ENCODE peak calls at places on chromosomes 7 and 10, in eight cellular contexts. Y is GM06990, P is left ventricle myocardium inferior, F is heart right ventricle, E is tibial artery, G is colonic mucosa, V is left lung, S is fibroblast of lung. H is an unnamed sample.

GRCh38 chr7:94656925-94657731 is 1.2 kb upstream of the SGCE start:
- DNase-seq in E (no peak), F (no peak), G (peak; percentile 24), P (no peak), S (peak; percentile 41), Y (peak; percentile 56), V (peak; percentile 37), H (no peak)

GRCh38 chr10:46518028-46518725 is 38.3 kb downstream of the GPRIN2 start:
- DNase-seq in P (no peak), F (no peak), Y (no peak), G (peak; percentile 16), E (no peak), V (no peak), S (no peak), H (no peak)

GRCh38 chr7:70035955-70036354 is 437.7 kb downstream of the AUTS2 start:
- DNase-seq in V (peak; percentile 76), S (no peak), E (no peak), F (no peak), G (no peak), Y (no peak), P (no peak), H (no peak)

GRCh38 chr7:41915861-41916260 is 213.0 kb upstream of the INHBA start:
- DNase-seq in G (no peak), Y (no peak), P (no peak), F (no peak), E (no peak), V (no peak), S (peak; percentile 36), H (no peak)

GRCh38 chr10:77236700-77237099 is 400.9 kb downstream of the KCNMA1 start:
- DNase-seq in V (no peak), E (no peak), Y (no peak), P (no peak), S (peak; percentile 66), F (no peak), G (no peak), H (no peak)

GRCh38 chr7:17989546-17989945 is 38.1 kb downstream of the PRPS1L1 start:
- DNase-seq in S (peak; percentile 59), Y (no peak), P (no peak), G (peak; percentile 60), E (no peak), V (no peak), F (no peak), H (no peak)

GRCh38 chr10:96570512-96570911 is 16.3 kb downstream of the TM9SF3 start:
- DNase-seq in S (no peak), Y (no peak), P (no peak), G (no peak), F (no peak), E (no peak), V (no peak), H (no peak)

GRCh38 chr7:44391746-44392617 is 66.6 kb upstream of the CAMK2B start:
- DNase-seq in F (no peak), P (no peak), G (peak; percentile 13), S (no peak), E (peak; percentile 49), Y (no peak), V (no peak), H (no peak)

GRCh38 chr7:53428045-53428444 is 392.6 kb downstream of the POM121L12 start:
- DNase-seq in P (no peak), Y (no peak), E (no peak), S (no peak), G (no peak), F (no peak), V (no peak), H (no peak)

GRCh38 chr10:91883549-91884542 is 25.4 kb downstream of the FGFBP3 start:
- DNase-seq in Y (no peak), S (peak; percentile 80), F (peak; percentile 23), P (peak; percentile 27), G (no peak), E (peak; percentile 82), V (no peak), H (no peak)

GRCh38 chr7:140506788-140507464 is 27.6 kb upstream of the MKRN1 start:
- DNase-seq in V (no peak), S (peak; percentile 65), Y (no peak), P (peak; percentile 61), F (peak; percentile 71), G (no peak), E (peak; percentile 80), H (no peak)

GRCh38 chr7:80428161-80429054 is 83.5 kb downstream of the GNAT3 start:
- DNase-seq in S (peak; percentile 64), E (no peak), F (peak; percentile 47), V (no peak), Y (no peak), P (no peak), G (peak; percentile 24), H (no peak)

GRCh38 chr10:111233439-111233838 is 156.6 kb downstream of the ADRA2A start:
- DNase-seq in G (no peak), S (no peak), E (no peak), P (no peak), F (no peak), Y (no peak), V (no peak), H (no peak)

GRCh38 chr7:116211006-116211912 is 920 bp downstream of the TES start:
- DNase-seq in E (peak; percentile 91), S (peak; percentile 93), P (peak; percentile 67), Y (peak; percentile 71), F (peak; percentile 78), G (peak; percentile 93), V (peak; percentile 88), H (peak; percentile 64)

GRCh38 chr7:116213361-116214155 is 3.2 kb downstream of the TES start:
- DNase-seq in V (no peak), E (no peak), S (peak; percentile 52), Y (no peak), G (no peak), P (no peak), F (peak; percentile 66), H (no peak)

GRCh38 chr7:116211913-116212596 is 1.7 kb downstream of the TES start:
- DNase-seq in G (no peak), E (no peak), V (no peak), P (no peak), S (no peak), Y (no peak), F (no peak), H (no peak)

GRCh38 chr7:116214921-116215320 is 4.6 kb downstream of the TES start:
- DNase-seq in P (no peak), E (no peak), F (no peak), G (no peak), V (no peak), S (no peak), Y (no peak), H (no peak)

GRCh38 chr7:116212859-116213258 is 2.5 kb downstream of the TES start:
- DNase-seq in P (no peak), V (no peak), G (no peak), Y (no peak), E (no peak), F (no peak), S (no peak), H (no peak)
- H3K4me3 ChIP-seq in P (peak overlapping the region; percentile 85), V (peak overlapping the region; percentile 51), G (no peak overlapping the region), Y (peak overlapping the region; percentile 84), E (peak overlapping the region; percentile 80), F (no peak overlapping the region), S (peak overlapping the region; percentile 74), H (peak overlapping the region; percentile 94)

DNA sequence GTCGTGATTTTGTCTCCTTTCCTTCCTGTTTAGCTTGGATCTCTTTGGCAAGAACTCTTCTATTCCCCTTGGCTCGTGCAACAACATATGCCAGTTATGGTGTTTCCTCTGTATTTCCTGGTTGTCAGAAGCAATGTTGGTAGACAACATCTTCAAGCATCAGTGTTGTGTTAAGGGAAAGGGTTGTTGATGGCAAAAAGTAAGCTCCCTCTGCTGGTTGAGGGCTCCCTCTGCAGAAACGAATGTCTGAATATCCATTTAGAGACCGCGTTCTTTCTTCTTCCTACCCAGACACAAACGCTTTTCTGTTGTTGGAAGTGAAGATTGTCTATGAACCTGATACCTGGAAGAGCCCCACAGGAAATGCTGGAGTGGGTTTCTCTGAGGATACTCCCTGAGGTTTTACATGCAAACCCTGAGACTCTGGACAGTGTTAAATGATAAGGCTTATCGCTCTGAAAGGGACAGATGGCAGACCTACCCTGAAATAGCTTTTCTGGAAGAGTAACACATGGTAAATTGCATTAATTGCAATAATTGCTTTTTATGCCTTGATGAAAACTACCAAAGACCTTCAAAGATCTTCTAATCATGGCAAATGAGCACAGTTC is 23.6 kb upstream of the C1QL3 start:
- DNase-seq in Y (no peak), G (no peak), V (no peak), P (no peak), F (no peak), E (no peak), S (peak; percentile 3), H (no peak)
- TF ChIP-seq CTCF in Y (peak; percentile 75), G (peak; percentile 29), V (peak; percentile 28), P (peak; percentile 71), F (peak; percentile 63), E (peak; percentile 47), S (peak; percentile 80), H (peak; percentile 81)

GRCh38 chr7:137987011-137987334 is 14.9 kb downstream of the CREB3L2 start:
- DNase-seq in E (no peak), G (no peak), Y (no peak), V (no peak), S (no peak), F (no peak), P (no peak), H (no peak)
- H3K4me3 ChIP-seq in E (peak overlapping the region; percentile 10), G (no peak overlapping the region), Y (no peak overlapping the region), V (no peak overlapping the region), S (peak overlapping the region; percentile 39), F (no peak overlapping the region), P (no peak overlapping the region), H (no peak overlapping the region)

GRCh38 chr10:70378122-70378521 is 4.3 kb downstream of the LRRC20 start:
- DNase-seq in S (peak; percentile 97), P (no peak), G (no peak), Y (no peak), E (no peak), V (no peak), F (no peak), H (no peak)

GRCh38 chr10:70381491-70382421 is 669 bp downstream of the LRRC20 start:
- DNase-seq in P (peak; percentile 68), F (peak; percentile 53), V (peak; percentile 87), S (peak; percentile 28), G (peak; percentile 52), E (peak; percentile 72), Y (no peak), H (no peak)

GRCh38 chr10:70380350-70381135 is 1.9 kb downstream of the LRRC20 start:
- DNase-seq in Y (no peak), E (no peak), P (peak; percentile 24), V (no peak), S (no peak), F (no peak), G (no peak), H (no peak)

GRCh38 chr10:70376436-70377378 is 5.7 kb downstream of the LRRC20 start:
- DNase-seq in E (no peak), G (no peak), P (no peak), S (peak; percentile 47), F (no peak), Y (no peak), V (no peak), H (no peak)

DNA sequence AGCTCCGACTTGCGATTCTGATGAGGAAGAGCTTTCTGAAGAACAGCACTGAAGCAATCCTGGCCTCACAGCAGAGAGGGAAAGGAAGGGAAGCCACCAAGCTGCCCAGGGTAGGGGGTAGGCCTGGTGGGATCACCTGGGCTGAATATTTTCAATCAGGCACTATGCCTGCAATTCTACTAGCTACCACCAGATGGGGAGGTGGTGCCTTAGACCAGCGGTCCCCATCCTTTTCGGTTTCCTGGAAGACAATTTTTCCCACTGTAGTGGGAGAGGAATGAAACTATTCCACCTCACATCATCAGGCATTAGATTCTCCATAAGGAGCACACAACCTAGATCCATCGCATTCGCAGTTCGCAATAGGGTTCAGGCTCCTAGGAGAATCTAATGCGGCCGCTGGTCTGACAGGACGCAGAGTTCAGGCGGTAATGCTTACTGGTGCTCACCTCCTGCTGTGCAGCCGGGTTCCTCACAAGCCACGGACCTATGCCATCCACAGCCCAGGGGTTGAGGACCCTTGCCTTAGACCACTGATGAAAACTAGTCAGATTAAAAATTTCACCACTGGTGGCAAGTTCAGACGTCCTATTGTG is 2.7 kb downstream of the LRRC20 start:
- DNase-seq in V (no peak), Y (no peak), G (no peak), E (no peak), P (no peak), S (no peak), F (no peak), H (no peak)
- TF ChIP-seq CTCF in V (peak; percentile 67), Y (peak; percentile 72), G (peak; percentile 55), E (peak; percentile 31), P (peak; percentile 48), S (peak; percentile 62), F (peak; percentile 37), H (peak; percentile 87)